ENCODE peak calls at places on chromosomes 12 and 14, in nine cellular contexts. O is thoracic aorta, W is adrenal gland, S is uterus, G is neural progenitor cell, T is gastrocnemius medialis, B is endodermal cell, X is lower lobe of right lung, P is body of pancreas. F is an unnamed sample. For H3K4me1, the result is how much of the 10 kb centered on the place peaks cover.

GRCh38 chr12:64678248-64678647 is 68.0 kb downstream of the RASSF3 start:
- DNase-seq in X (no peak), P (peak), B (peak), S (no peak), O (no peak), T (no peak), G (no peak), W (no peak), F (no peak)

GRCh38 chr12:106205208-106206069 is 42.4 kb downstream of the CKAP4 start:
- DNase-seq in G (peak), X (no peak), B (peak), T (peak), O (no peak), W (peak), S (no peak), P (peak), F (peak)

GRCh38 chr12:87599459-87599858 is 429.7 kb downstream of the C12orf50 start:
- DNase-seq in W (no peak), T (no peak), B (no peak), S (no peak), X (no peak), P (no peak), G (no peak), O (no peak), F (no peak)

GRCh38 chr12:65171870-65172269 is 2.5 kb downstream of the LEMD3 start:
- DNase-seq in W (no peak), G (no peak), S (no peak), P (no peak), X (no peak), B (no peak), O (no peak), T (no peak), F (no peak)

GRCh38 chr12:110349521-110350151 is 53.9 kb downstream of the ANAPC7 start:
- DNase-seq in S (no peak), X (no peak), W (peak), T (no peak), G (no peak), B (no peak), P (no peak), O (no peak), F (no peak)

GRCh38 chr12:90712671-90713070 is 242.3 kb downstream of the CCER1 start:
- DNase-seq in S (no peak), G (no peak), T (no peak), O (no peak), X (no peak), W (no peak), B (no peak), P (no peak), F (no peak)

GRCh38 chr12:15636060-15636890 is 152.9 kb downstream of the EPS8 start:
- DNase-seq in X (no peak), W (no peak), B (peak), T (no peak), S (no peak), P (no peak), O (no peak), G (no peak), F (no peak)

GRCh38 chr12:102429755-102430154 is 50.6 kb downstream of the IGF1 start:
- DNase-seq in B (no peak), O (no peak), X (no peak), S (no peak), T (peak), P (no peak), W (peak), G (no peak), F (peak)

GRCh38 chr14:60652674-60653387 is 3.6 kb upstream of the SIX1 start:
- DNase-seq in P (no peak), O (no peak), X (no peak), T (no peak), G (peak), B (no peak), S (no peak), W (no peak), F (no peak)

DNA sequence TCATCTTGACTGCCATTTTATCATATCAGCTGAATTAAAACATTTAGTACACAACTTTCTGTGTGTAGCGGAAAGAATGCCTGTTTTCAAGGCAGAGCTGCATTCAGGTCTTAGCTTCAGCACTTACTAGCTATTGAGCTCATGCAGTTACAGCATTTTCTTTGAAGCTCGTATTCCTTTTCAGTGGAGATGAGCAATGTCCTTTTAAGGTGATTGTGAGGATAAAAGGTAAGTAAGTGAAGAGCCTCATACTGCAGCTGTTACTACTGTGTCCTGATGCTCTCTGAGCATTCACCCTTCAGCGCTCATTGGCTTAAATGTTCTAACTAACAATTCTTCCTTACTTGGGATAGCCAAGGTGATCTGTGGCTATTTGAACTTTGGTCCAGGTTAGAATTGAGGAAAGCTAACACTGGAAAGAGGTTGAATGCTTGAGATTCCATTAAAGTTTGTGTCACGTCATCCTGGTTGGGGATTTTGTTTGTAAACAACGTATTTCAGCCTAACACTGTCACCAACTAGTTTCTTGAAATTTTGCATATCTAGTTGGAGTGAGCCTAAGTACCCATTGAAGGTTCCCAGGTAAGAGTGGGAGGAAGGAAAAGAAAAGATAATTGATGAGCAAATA is 71.4 kb downstream of the PAPOLA start:
- DNase-seq in W (no peak), X (no peak), T (no peak), B (no peak), P (no peak), O (no peak), S (no peak), G (no peak), F (no peak)
- H3K4me1 ChIP-seq in W (under half), X (under half), T (under half), B (under half), P (under half), O (under half), S (under half), G (under half), F (under half)

DNA sequence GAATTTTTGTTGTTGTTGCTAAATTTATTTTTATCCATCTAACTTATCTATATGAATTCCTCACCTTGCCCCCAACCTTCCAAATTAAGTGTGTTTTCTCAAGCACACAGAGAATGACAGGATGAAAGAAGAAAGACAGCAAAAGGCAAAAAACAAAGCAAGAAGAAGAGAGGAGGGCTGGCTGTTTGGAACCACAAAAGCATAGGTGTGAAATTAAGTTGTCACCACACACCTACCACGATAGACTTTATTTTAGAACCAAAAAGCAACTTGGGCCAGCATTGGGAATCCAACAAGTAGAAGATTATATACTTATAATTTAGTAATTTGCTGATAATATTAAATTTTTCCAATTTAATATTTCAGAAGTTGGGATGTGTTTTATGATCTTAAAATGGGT is 58.7 kb upstream of the REP15 start:
- DNase-seq in O (no peak), P (no peak), B (no peak), G (no peak), X (no peak), S (no peak), T (no peak), W (no peak), F (no peak)
- H3K4me1 ChIP-seq in O (under half), P (under half), B (under half), G (under half), X (under half), S (under half), T (under half), W (under half), F (under half)

GRCh38 chr14:95509512-95509911 is 6.9 kb downstream of the SYNE3 start:
- DNase-seq in W (no peak), O (no peak), T (no peak), P (no peak), G (no peak), S (no peak), X (no peak), B (no peak), F (no peak)
- H3K4me1 ChIP-seq in W (half or more), O (under half), T (half or more), P (under half), G (under half), S (under half), X (half or more), B (under half), F (under half)

GRCh38 chr12:6361834-6362233 is 13.5 kb downstream of the SCNN1A start:
- DNase-seq in B (no peak), S (no peak), W (peak), X (peak), T (peak), G (no peak), P (no peak), O (no peak), F (peak)

GRCh38 chr12:6363330-6364036 is 11.9 kb downstream of the SCNN1A start:
- DNase-seq in O (no peak), T (peak), B (peak), W (peak), G (peak), P (peak), X (peak), S (peak), F (peak)

GRCh38 chr12:6364037-6364360 is 11.4 kb downstream of the SCNN1A start:
- DNase-seq in T (no peak), G (no peak), P (no peak), X (no peak), O (no peak), W (peak), S (peak), B (no peak), F (peak)

GRCh38 chr12:6362383-6362782 is 13.0 kb downstream of the SCNN1A start:
- DNase-seq in W (no peak), O (no peak), X (no peak), P (no peak), T (no peak), S (no peak), G (no peak), B (no peak), F (no peak)

DNA sequence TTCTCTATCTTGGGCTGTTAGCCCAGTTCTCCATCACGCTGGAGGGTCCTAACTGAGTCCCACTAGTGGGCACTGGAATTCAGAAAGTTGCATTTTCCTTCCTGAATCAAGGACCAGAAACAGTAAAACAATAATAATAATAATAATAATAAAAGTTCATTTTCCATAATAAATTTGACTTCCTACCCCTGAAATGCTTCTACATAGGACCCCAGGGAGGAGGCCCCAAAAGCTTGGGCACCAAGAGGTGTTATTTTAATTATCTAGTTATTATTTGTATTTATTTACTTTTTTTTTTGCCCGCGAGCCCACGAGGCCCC is 12.4 kb downstream of the SCNN1A start:
- DNase-seq in O (no peak), S (no peak), W (no peak), X (no peak), P (no peak), B (no peak), T (no peak), G (no peak), F (no peak)
- H3K4me1 ChIP-seq in O (under half), S (under half), W (under half), X (half or more), P (under half), B (under half), T (under half), G (under half), F (under half)

DNA sequence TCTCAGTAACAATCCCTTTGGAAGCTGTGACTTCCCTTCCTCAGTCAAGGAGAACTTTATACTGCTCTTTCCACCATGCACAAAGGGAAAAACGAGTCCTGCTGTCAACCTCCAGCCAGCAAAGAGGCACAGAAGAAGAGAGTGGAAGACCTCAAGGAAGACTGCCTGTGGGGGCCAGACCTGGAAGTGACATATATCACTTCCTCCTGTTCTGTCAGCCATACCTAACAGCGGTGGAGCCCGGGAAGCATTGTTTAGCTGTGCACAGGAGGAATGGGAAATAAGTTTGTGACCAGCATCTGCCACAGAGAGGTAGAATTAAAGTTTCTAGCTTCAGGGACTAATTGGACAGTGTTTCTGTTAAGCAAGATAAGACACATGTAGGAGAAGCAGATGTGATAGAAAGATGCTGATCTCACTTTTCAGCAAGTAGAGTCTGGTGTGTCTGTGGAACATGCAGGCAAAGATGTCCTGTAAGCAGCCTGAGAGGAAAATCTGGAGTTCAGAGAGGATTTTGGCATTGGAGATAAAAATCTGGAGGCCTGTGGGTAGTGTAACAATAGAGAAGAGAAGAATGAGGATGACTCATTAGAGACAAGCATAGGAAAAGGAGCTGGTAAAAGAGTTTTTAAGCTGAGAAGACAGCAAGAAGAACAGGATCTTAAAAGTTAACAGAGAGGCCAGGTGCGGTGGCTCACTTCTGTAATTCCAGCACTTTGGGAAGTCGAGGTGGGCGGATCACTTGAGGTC is 141.6 kb upstream of the CPSF6 start:
- DNase-seq in W (no peak), P (no peak), G (no peak), S (no peak), B (no peak), T (no peak), X (no peak), O (no peak), F (no peak)
- H3K4me1 ChIP-seq in W (under half), P (under half), G (under half), S (under half), B (under half), T (under half), X (under half), O (under half), F (under half)